ENCODE peak calls at places on chromosomes 7 and 10, in four cellular contexts. B is A673; H is CD8-positive, alpha-beta memory T cell; S is AG04450. K is an unnamed sample.

GRCh38 chr10:37236093-37236492 is 110.7 kb downstream of the ANKRD30A start:
- DNase-seq in B (no peak), H (no peak), S (no peak), K (no peak)

GRCh38 chr10:117320050-117320665 is 55.1 kb downstream of the PDZD8 start:
- DNase-seq in B (peak), H (no peak), S (no peak), K (peak)

GRCh38 chr10:133520193-133520738 is 6.9 kb upstream of the CYP2E1 start:
- DNase-seq in B (peak), H (peak), S (no peak), K (peak)

GRCh38 chr7:103988468-103989199 is 824 bp downstream of the RELN start:
- DNase-seq in B (peak), H (no peak), S (no peak), K (no peak)

GRCh38 chr10:89393898-89394297 is 1.5 kb downstream of the IFIT1 start:
- DNase-seq in B (no peak), H (no peak), S (no peak), K (no peak)

GRCh38 chr7:41038211-41038610 is 664.7 kb downstream of the INHBA start:
- DNase-seq in B (no peak), H (no peak), S (no peak), K (no peak)

GRCh38 chr7:88040694-88041093 is 106.6 kb downstream of the ADAM22 start:
- DNase-seq in B (no peak), H (no peak), S (no peak), K (no peak)

GRCh38 chr7:151862606-151863381 is 14.1 kb downstream of the PRKAG2 start:
- DNase-seq in B (no peak), H (no peak), S (no peak), K (no peak)

GRCh38 chr10:132527338-132528063 is 10.1 kb upstream of the INPP5A start:
- DNase-seq in B (no peak), H (no peak), S (no peak), K (no peak)

GRCh38 chr7:158187055-158187770 is 400.4 kb downstream of the PTPRN2 start:
- DNase-seq in B (no peak), H (no peak), S (no peak), K (no peak)

GRCh38 chr10:9209105-9209798 is 1154.8 kb downstream of the GATA3 start:
- DNase-seq in B (peak), H (peak), S (peak), K (peak)

GRCh38 chr7:75967573-75967997 is 26.8 kb downstream of the TMEM120A start:
- DNase-seq in B (no peak), H (no peak), S (peak), K (no peak)

GRCh38 chr10:100728928-100729876 is 16.2 kb upstream of the PAX2 start:
- DNase-seq in B (peak), H (no peak), S (no peak), K (no peak)

GRCh38 chr10:34319197-34319846 is 495.8 kb downstream of the PARD3 start:
- DNase-seq in B (peak), H (no peak), S (peak), K (no peak)

GRCh38 chr7:6436385-6436685 is 11.4 kb downstream of the DAGLB start:
- DNase-seq in B (no peak), H (no peak), S (no peak), K (peak)

GRCh38 chr10:124971276-124971675 is 29.4 kb downstream of the ZRANB1 start:
- DNase-seq in B (no peak), H (no peak), S (no peak), K (no peak)

GRCh38 chr10:79320785-79321493 is 26.3 kb upstream of the PPIF start:
- DNase-seq in B (peak), H (no peak), S (peak), K (no peak)

GRCh38 chr7:22846961-22847360 is 24.3 kb upstream of the TOMM7 start:
- DNase-seq in B (no peak), H (no peak), S (no peak), K (no peak)

GRCh38 chr10:803041-803741 is 113.7 kb upstream of the DIP2C start:
- DNase-seq in B (no peak), H (no peak), S (no peak), K (no peak)

GRCh38 chr10:66466622-66467021 is 459.2 kb upstream of the LRRTM3 start:
- DNase-seq in B (no peak), H (no peak), S (no peak), K (no peak)

GRCh38 chr7:13851756-13852155 is 137.7 kb downstream of the ETV1 start:
- DNase-seq in B (peak), H (no peak), S (peak), K (no peak)

GRCh38 chr10:98684019-98684899 is 237.5 kb upstream of the HPS1 start:
- DNase-seq in B (no peak), H (no peak), S (no peak), K (no peak)

GRCh38 chr10:12907651-12908050 is 93.9 kb downstream of the CCDC3 start:
- DNase-seq in B (peak), H (no peak), S (peak), K (no peak)

GRCh38 chr7:132789281-132789680 is 213.0 kb upstream of the PLXNA4 start:
- DNase-seq in B (peak), H (no peak), S (no peak), K (no peak)

GRCh38 chr10:15440204-15440711 is 69.2 kb upstream of the FAM171A1 start:
- DNase-seq in B (no peak), H (no peak), S (no peak), K (no peak)
- H3K4me3 ChIP-seq in B (no peak), H (no peak), S (no peak), K (no peak)

GRCh38 chr10:62109532-62110293 is 158.9 kb downstream of the RTKN2 start:
- DNase-seq in B (no peak), H (no peak), S (no peak), K (no peak)
- H3K4me3 ChIP-seq in B (no peak), H (no peak), S (no peak), K (peak)

GRCh38 chr7:156999611-157000046 is 10.8 kb downstream of the MNX1 start:
- DNase-seq in B (no peak), H (no peak), S (no peak), K (no peak)
- H3K4me3 ChIP-seq in B (peak), H (no peak), S (peak), K (peak)

DNA sequence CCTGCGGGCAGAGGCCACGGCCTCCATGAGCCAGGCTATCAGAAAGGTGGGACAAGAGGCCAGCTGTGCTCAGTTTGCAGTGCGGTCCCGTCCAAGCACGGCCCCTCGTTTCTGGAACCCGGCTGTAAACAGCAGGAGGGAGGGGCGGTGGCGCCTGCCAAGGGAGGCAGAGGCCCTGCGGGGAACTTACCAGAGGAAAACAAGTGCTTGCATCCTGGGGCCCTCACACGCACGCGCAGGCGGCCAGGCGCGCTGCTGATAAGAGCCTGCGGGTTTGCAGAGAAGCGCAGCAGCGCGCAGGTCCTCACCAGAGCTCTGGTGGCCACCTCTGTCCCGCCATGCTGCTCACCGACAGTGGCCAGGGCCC is 10.7 kb downstream of the GPR146 start:
- DNase-seq in B (peak), H (no peak), S (peak), K (peak)
- H3K4me3 ChIP-seq in B (peak), H (peak), S (no peak), K (peak)